ENCODE peak calls at places on chromosomes 7 and 10, in four cellular contexts. E is PC-3, O is fibroblast of lung, P is fibroblast of pulmonary artery. J is an unnamed sample.

GRCh38 chr10:31745612-31746376 is 182.8 kb downstream of the ARHGAP12 start:
- DNase-seq in E (peak), O (peak), P (peak), J (peak)

GRCh38 chr10:93463723-93464511 is 18.2 kb downstream of the MYOF start:
- DNase-seq in E (no peak), O (peak), P (peak), J (peak)

GRCh38 chr7:2519119-2519930 is at the start of gene LFNG:
- DNase-seq in E (peak), O (peak), P (peak), J (peak)

GRCh38 chr10:109866168-109866994 is 56.9 kb downstream of the XPNPEP1 start:
- DNase-seq in E (peak), O (peak), P (peak), J (no peak)

GRCh38 chr7:124033093-124033806 is 383 bp upstream of the TMEM229A start:
- DNase-seq in E (no peak), O (peak), P (peak), J (no peak)

GRCh38 chr7:88109612-88110011 is 110.2 kb downstream of the SRI start:
- DNase-seq in E (no peak), O (no peak), P (no peak), J (no peak)

GRCh38 chr7:27145884-27146401 is 1.6 kb downstream of the HOXA6 start:
- DNase-seq in E (no peak), O (peak), P (no peak), J (no peak)

GRCh38 chr7:92808635-92809034 is 27.7 kb downstream of the CDK6 start:
- DNase-seq in E (no peak), O (peak), P (no peak), J (no peak)

GRCh38 chr10:70533189-70533558 is 54.6 kb downstream of the PALD1 start:
- DNase-seq in E (no peak), O (no peak), P (no peak), J (no peak)

GRCh38 chr7:12570529-12571461 is at the start of gene SCIN:
- DNase-seq in E (peak), O (peak), P (peak), J (no peak)

GRCh38 chr7:104862719-104863118 is 151.3 kb upstream of the KMT2E start:
- DNase-seq in E (peak), O (no peak), P (peak), J (no peak)

GRCh38 chr10:1064172-1064571 is 8.0 kb downstream of the WDR37 start:
- DNase-seq in E (no peak), O (no peak), P (peak), J (no peak)

GRCh38 chr7:96282835-96283234 is 39.1 kb downstream of the SLC25A13 start:
- DNase-seq in E (no peak), O (no peak), P (no peak), J (no peak)

GRCh38 chr7:80907141-80907601 is 11.7 kb downstream of the SEMA3C start:
- DNase-seq in E (no peak), O (peak), P (no peak), J (no peak)

GRCh38 chr10:62205750-62206399 is 62.8 kb downstream of the RTKN2 start:
- DNase-seq in E (no peak), O (no peak), P (no peak), J (no peak)

DNA sequence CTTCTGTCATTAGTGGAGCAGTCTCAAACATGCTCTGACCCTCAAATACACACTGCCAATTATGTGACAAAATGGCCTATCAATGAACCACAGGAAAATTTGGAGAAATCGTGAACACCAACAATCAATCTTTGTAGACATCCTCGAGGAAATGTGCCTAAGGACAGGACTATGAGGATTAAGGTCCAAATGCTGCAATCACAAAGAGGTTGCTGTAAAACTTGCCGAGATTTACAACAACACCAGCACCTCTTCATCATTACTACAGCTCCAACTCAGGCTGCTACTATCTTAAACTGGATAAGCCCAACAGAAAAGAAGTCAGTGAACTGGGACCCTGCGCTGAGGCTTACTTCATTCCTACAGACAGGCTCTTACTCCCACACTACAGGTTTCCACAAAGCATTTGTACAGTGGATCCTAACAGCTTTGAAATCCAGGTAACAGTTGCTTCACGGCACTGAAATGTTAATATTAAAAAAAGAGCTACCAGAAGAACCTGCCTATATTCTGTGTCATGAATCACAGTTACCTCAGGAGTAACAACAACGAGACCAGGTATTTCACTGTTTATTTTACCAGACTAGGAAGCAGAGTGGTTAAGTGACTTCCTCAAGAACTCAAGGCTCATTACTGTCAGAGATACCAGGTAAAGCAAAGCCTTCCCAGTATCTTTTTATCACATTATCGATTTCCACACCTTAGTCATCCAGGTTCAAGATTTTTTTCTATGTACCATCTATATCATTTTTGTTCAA is 23.9 kb downstream of the CACUL1 start:
- DNase-seq in E (peak), O (no peak), P (no peak), J (no peak)
- H3K4me3 ChIP-seq in E (no peak), O (no peak), P (no peak), J (no peak)

DNA sequence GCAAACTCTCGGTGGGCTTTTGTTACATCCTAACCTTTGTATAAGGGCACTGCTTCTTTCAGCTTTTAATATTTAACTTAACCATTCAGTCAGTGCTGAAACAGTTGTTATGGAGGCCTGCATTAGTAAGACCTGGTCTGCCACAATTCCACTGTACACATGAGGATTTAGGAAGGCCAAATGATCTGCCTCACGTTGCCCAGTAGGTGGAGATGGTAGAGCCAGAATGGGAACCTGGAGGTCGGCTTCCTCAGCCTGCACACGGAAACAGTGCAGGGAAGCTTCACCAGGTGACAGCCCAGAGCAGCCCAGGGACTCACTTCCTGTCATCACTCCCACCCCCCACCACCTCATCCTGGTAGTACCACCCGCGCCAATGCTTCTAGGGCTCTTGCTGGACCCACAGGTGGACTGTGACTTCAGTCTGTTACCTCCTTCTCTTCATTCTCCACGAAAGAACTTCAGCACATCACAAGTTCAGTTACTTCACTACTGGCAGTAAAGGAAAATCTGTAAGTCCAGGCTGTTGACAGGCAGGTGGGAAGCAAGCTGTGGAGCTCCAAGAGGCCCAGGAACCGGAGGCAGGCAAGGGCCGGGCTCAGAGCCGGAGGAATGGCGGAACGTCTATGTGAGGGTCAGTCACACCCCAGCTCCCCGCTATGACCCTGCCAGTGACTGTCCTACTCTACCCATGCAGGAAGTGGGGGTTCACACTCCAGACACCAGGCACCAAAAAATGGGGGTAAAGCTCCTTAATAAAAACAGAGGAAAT is 480.3 kb upstream of the C7orf33 start:
- DNase-seq in E (peak), O (no peak), P (no peak), J (no peak)
- TF ChIP-seq CTCF in E (peak), O (no peak), P (no peak), J (no peak)

GRCh38 chr7:100174582-100174981 is 2.6 kb downstream of the GPC2 start:
- DNase-seq in E (no peak), O (no peak), P (no peak), J (no peak)

GRCh38 chr7:100173806-100174495 is 3.2 kb downstream of the GPC2 start:
- DNase-seq in E (no peak), O (no peak), P (no peak), J (no peak)

GRCh38 chr7:100175296-100175935 is 1.8 kb downstream of the GPC2 start:
- DNase-seq in E (no peak), O (no peak), P (no peak), J (no peak)

GRCh38 chr7:100177040-100178001 is at the start of the genes GPC2 and STAG3:
- DNase-seq in E (peak), O (peak), P (peak), J (peak)

DNA sequence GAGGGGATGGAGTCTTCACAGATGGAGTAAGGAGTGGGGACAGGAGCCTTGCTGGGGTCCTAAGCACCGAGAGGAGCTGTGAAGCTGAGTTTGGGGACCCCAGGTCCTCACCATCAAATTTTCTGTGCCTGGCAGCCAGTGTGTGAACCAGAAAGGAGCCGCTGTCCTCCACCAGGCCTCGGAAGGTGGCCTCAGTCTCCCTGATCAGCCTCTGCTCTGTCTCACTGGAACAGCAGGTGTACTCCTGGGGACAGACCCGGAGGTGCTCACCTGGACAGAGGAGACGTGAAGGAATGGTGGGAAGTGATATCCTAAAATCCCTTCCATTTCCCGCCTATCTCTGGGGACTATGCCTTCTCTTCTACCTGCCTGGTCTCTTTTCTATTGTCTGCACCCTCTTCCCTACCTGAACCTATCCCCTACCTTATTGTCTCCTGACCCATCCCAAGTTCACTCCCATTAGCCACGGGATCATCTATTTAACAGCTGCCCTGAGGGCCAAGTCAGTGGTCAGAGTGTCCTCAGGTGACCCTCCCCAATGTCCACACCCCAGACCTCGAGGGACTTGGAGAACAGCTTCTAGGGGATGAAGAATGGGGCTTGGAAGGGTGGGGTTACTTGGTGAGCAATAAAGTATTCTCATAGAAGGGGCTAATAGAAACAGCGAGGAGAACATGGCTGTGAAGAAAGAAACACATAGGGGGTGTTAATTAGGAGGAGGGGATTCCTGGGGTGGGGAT is 915 bp downstream of the GPC2 start:
- DNase-seq in E (no peak), O (no peak), P (no peak), J (no peak)
- H3K4me3 ChIP-seq in E (peak), O (peak), P (peak), J (peak)

GRCh38 chr7:158443014-158443687 is 144.5 kb downstream of the PTPRN2 start:
- DNase-seq in E (no peak), O (no peak), P (no peak), J (no peak)

GRCh38 chr7:158443688-158444483 is 143.7 kb downstream of the PTPRN2 start:
- DNase-seq in E (no peak), O (no peak), P (no peak), J (no peak)

GRCh38 chr7:158444501-158445420 is 142.9 kb downstream of the PTPRN2 start:
- DNase-seq in E (no peak), O (no peak), P (no peak), J (no peak)

GRCh38 chr7:158439035-158439434 is 148.6 kb downstream of the PTPRN2 start:
- DNase-seq in E (no peak), O (no peak), P (no peak), J (no peak)

DNA sequence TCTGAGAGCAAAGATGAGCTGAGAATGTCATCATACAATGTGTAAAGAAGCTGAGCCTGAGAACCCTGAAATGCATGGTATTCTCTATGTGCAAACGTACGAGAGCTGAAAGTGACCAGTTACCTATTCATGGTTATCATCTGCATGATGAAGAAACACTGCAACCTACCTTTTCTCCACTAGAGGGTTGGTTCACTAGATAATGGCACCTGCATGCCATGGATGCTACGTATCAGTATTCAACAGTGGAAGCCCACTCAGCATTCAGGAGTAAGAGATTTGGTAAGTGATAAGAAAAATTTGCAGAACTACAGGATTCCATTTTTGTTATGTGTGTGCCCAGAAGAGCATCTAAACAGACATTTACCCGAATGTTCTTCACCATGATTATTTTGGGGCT is 145.4 kb downstream of the PTPRN2 start:
- DNase-seq in E (peak), O (no peak), P (no peak), J (no peak)
- TF ChIP-seq CTCF in E (peak), O (peak), P (no peak), J (no peak)

J was measured in AG10803.